ENCODE peak calls at places on chromosome 19, in ten cellular contexts. One of them, this sample, is unnamed.

GRCh38 chr19:40906512-40906911 is 24.5 kb upstream of the CYP2A7 start:
- DNase-seq in GM23338: no peak
- DNase-seq in spleen: no peak
- DNase-seq in H1: no peak
- DNase-seq in Panc1: no peak
- DNase-seq in HCT116: no peak
- DNase-seq in prostate gland: no peak
- DNase-seq in transverse colon: no peak
- DNase-seq in SK-N-SH: no peak
- DNase-seq in vagina: no peak
- DNase-seq in this sample: no peak

GRCh38 chr19:8307965-8308866 is at the start of gene CD320:
- DNase-seq in vagina: no peak
- DNase-seq in Panc1: peak
- DNase-seq in H1: no peak
- DNase-seq in transverse colon: peak
- DNase-seq in prostate gland: peak
- DNase-seq in SK-N-SH: peak
- DNase-seq in spleen: peak
- DNase-seq in GM23338: peak
- DNase-seq in HCT116: peak
- DNase-seq in this sample: peak

GRCh38 chr19:10344780-10345179 is 5.4 kb upstream of the ICAM3 start:
- DNase-seq in transverse colon: no peak
- DNase-seq in Panc1: no peak
- DNase-seq in HCT116: no peak
- DNase-seq in H1: no peak
- DNase-seq in SK-N-SH: no peak
- DNase-seq in prostate gland: no peak
- DNase-seq in spleen: no peak
- DNase-seq in vagina: no peak
- DNase-seq in GM23338: no peak
- DNase-seq in this sample: no peak

GRCh38 chr19:42397315-42398166 is 7.4 kb upstream of the CNFN start:
- DNase-seq in SK-N-SH: no peak
- DNase-seq in HCT116: no peak
- DNase-seq in H1: no peak
- DNase-seq in prostate gland: no peak
- DNase-seq in GM23338: no peak
- DNase-seq in transverse colon: no peak
- DNase-seq in spleen: no peak
- DNase-seq in Panc1: no peak
- DNase-seq in vagina: no peak
- DNase-seq in this sample: no peak

GRCh38 chr19:29277107-29277506 is 64.2 kb upstream of the UQCRFS1 start:
- DNase-seq in Panc1: no peak
- DNase-seq in HCT116: no peak
- DNase-seq in SK-N-SH: no peak
- DNase-seq in transverse colon: peak
- DNase-seq in H1: no peak
- DNase-seq in vagina: no peak
- DNase-seq in prostate gland: no peak
- DNase-seq in GM23338: peak
- DNase-seq in spleen: peak
- DNase-seq in this sample: no peak

GRCh38 chr19:49591731-49592485 is 926 bp downstream of the PRR12 start:
- DNase-seq in H1: no peak
- DNase-seq in spleen: peak
- DNase-seq in vagina: no peak
- DNase-seq in prostate gland: no peak
- DNase-seq in SK-N-SH: peak
- DNase-seq in GM23338: peak
- DNase-seq in Panc1: no peak
- DNase-seq in HCT116: no peak
- DNase-seq in transverse colon: peak
- DNase-seq in this sample: peak

GRCh38 chr19:33462112-33462726 is 59.4 kb downstream of the PEPD start:
- DNase-seq in prostate gland: no peak
- DNase-seq in Panc1: no peak
- DNase-seq in HCT116: no peak
- DNase-seq in H1: no peak
- DNase-seq in spleen: peak
- DNase-seq in SK-N-SH: no peak
- DNase-seq in GM23338: no peak
- DNase-seq in vagina: no peak
- DNase-seq in transverse colon: no peak
- DNase-seq in this sample: peak

GRCh38 chr19:17183271-17183757 is 31.8 kb upstream of the USE1 start:
- DNase-seq in transverse colon: no peak
- DNase-seq in SK-N-SH: no peak
- DNase-seq in H1: no peak
- DNase-seq in GM23338: peak
- DNase-seq in prostate gland: no peak
- DNase-seq in spleen: peak
- DNase-seq in HCT116: no peak
- DNase-seq in vagina: no peak
- DNase-seq in Panc1: no peak
- DNase-seq in this sample: no peak

GRCh38 chr19:11480927-11481776 is at the start of gene ELAVL3:
- DNase-seq in H1: no peak
- DNase-seq in HCT116: no peak
- DNase-seq in GM23338: peak
- DNase-seq in spleen: no peak
- DNase-seq in prostate gland: no peak
- DNase-seq in Panc1: no peak
- DNase-seq in SK-N-SH: peak
- DNase-seq in vagina: no peak
- DNase-seq in transverse colon: no peak
- DNase-seq in this sample: no peak

GRCh38 chr19:35378356-35378755 is 7.5 kb downstream of the GPR42 start:
- DNase-seq in transverse colon: no peak
- DNase-seq in HCT116: no peak
- DNase-seq in GM23338: no peak
- DNase-seq in SK-N-SH: no peak
- DNase-seq in H1: no peak
- DNase-seq in spleen: no peak
- DNase-seq in prostate gland: no peak
- DNase-seq in vagina: no peak
- DNase-seq in Panc1: no peak
- DNase-seq in this sample: no peak

GRCh38 chr19:43782689-43783231 is 2.0 kb upstream of the KCNN4 start:
- DNase-seq in vagina: no peak
- DNase-seq in Panc1: no peak
- DNase-seq in SK-N-SH: no peak
- DNase-seq in prostate gland: no peak
- DNase-seq in H1: no peak
- DNase-seq in HCT116: no peak
- DNase-seq in spleen: peak
- DNase-seq in GM23338: no peak
- DNase-seq in transverse colon: peak
- DNase-seq in this sample: no peak

GRCh38 chr19:43783636-43784035 is 2.9 kb upstream of the KCNN4 start:
- DNase-seq in SK-N-SH: no peak
- DNase-seq in HCT116: no peak
- DNase-seq in vagina: no peak
- DNase-seq in spleen: no peak
- DNase-seq in transverse colon: no peak
- DNase-seq in prostate gland: no peak
- DNase-seq in GM23338: no peak
- DNase-seq in H1: no peak
- DNase-seq in Panc1: no peak
- DNase-seq in this sample: no peak

GRCh38 chr19:43780706-43781525 is at the start of gene KCNN4:
- DNase-seq in spleen: peak
- DNase-seq in transverse colon: peak
- DNase-seq in HCT116: peak
- DNase-seq in prostate gland: no peak
- DNase-seq in Panc1: no peak
- DNase-seq in GM23338: no peak
- DNase-seq in SK-N-SH: no peak
- DNase-seq in H1: no peak
- DNase-seq in vagina: no peak
- DNase-seq in this sample: no peak

GRCh38 chr19:43782311-43782660 is 1.5 kb upstream of the KCNN4 start:
- DNase-seq in vagina: no peak
- DNase-seq in H1: no peak
- DNase-seq in GM23338: no peak
- DNase-seq in prostate gland: no peak
- DNase-seq in Panc1: no peak
- DNase-seq in spleen: no peak
- DNase-seq in HCT116: no peak
- DNase-seq in transverse colon: no peak
- DNase-seq in SK-N-SH: no peak
- DNase-seq in this sample: no peak

GRCh38 chr19:43781630-43782310 is 997 bp upstream of the KCNN4 start:
- DNase-seq in transverse colon: no peak
- DNase-seq in GM23338: no peak
- DNase-seq in SK-N-SH: no peak
- DNase-seq in Panc1: no peak
- DNase-seq in H1: no peak
- DNase-seq in HCT116: no peak
- DNase-seq in vagina: no peak
- DNase-seq in spleen: no peak
- DNase-seq in prostate gland: no peak
- DNase-seq in this sample: no peak
- H3K4me3 ChIP-seq in transverse colon: no peak
- H3K4me3 ChIP-seq in GM23338: no peak
- H3K4me3 ChIP-seq in SK-N-SH: no peak
- H3K4me3 ChIP-seq in Panc1: peak
- H3K4me3 ChIP-seq in H1: no peak
- H3K4me3 ChIP-seq in HCT116: peak
- H3K4me3 ChIP-seq in vagina: no peak
- H3K4me3 ChIP-seq in spleen: no peak
- H3K4me3 ChIP-seq in prostate gland: no peak
- H3K4me3 ChIP-seq in this sample: no peak

DNA sequence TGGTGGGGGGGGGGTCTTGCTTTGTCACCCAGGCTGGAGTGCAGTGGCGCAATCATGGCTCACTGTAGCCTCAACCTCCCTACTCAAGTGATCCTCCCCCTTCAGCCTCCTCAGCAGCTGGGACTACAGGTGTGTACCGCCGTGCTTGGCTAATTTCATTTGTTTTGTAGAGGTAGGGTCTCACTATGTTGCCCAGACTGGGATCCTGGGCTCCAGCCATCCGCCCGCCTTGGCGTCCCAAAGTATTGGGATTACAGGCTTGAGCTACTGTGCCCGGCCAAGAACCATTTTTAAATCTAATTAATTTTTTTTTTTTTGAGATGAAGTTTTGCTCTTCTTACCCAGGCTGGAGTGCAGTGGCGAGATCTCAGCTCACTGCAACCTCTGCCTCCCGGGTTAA is 18.2 kb upstream of the JUND start:
- DNase-seq in SK-N-SH: no peak
- DNase-seq in GM23338: no peak
- DNase-seq in HCT116: no peak
- DNase-seq in spleen: no peak
- DNase-seq in transverse colon: no peak
- DNase-seq in Panc1: no peak
- DNase-seq in vagina: no peak
- DNase-seq in H1: no peak
- DNase-seq in prostate gland: no peak
- DNase-seq in this sample: no peak
- TF ChIP-seq CTCF in SK-N-SH: no peak
- TF ChIP-seq CTCF in GM23338: no peak
- TF ChIP-seq CTCF in HCT116: no peak
- TF ChIP-seq CTCF in spleen: no peak
- TF ChIP-seq CTCF in transverse colon: no peak
- TF ChIP-seq CTCF in Panc1: no peak
- TF ChIP-seq CTCF in vagina: no peak
- TF ChIP-seq CTCF in H1: no peak
- TF ChIP-seq CTCF in prostate gland: no peak
- TF ChIP-seq CTCF in this sample: no peak

DNA sequence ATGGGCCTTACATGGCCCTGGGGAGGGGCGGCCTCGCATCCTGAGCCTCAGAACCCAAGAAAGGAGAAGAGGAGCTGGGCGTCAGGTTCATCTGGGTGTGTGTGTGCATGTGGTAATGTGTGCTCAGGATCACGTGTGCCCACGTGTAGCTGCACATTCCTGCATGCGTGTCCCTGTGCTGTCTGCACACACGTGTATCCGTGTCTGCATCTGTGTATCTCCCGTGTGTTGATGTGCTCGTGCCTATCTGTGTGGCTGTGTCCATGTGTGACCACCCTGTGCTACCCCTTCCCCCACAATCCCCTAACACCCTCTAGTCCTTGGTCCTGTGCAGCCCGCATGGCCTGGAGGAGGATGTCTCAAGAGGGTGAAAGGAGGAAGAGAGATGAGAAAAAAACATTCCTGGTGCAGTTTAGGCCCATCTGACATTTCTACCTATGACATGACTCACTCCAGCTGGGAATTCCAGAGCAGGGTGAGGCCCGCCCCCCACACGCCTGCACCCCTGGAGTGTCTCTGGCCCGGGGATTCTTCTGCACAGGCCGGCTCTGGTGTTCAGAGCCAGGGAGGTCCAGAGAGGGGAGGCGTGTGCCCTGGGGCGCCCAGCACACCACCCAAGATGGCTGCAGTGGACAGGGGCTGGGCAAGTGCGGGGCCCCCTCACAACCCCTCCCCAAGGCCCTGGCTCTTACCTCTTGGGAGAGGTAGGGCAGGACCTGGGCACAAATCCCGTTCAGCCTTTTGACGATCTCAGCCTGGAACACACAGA is 7.1 kb downstream of the TLE5 start:
- DNase-seq in HCT116: no peak
- DNase-seq in Panc1: no peak
- DNase-seq in spleen: no peak
- DNase-seq in prostate gland: peak
- DNase-seq in GM23338: no peak
- DNase-seq in SK-N-SH: no peak
- DNase-seq in transverse colon: no peak
- DNase-seq in vagina: no peak
- DNase-seq in H1: no peak
- DNase-seq in this sample: no peak
- TF ChIP-seq POLR2AphosphoS5 in HCT116: no peak
- TF ChIP-seq POLR2AphosphoS5 in Panc1: no peak
- TF ChIP-seq POLR2AphosphoS5 in spleen: peak
- TF ChIP-seq POLR2AphosphoS5 in prostate gland: peak
- TF ChIP-seq POLR2AphosphoS5 in GM23338: no peak
- TF ChIP-seq POLR2AphosphoS5 in SK-N-SH: no peak
- TF ChIP-seq POLR2AphosphoS5 in transverse colon: no peak
- TF ChIP-seq POLR2AphosphoS5 in vagina: no peak
- TF ChIP-seq POLR2AphosphoS5 in H1: no peak
- TF ChIP-seq POLR2AphosphoS5 in this sample: peak

GRCh38 chr19:14368011-14368513 is 13.2 kb upstream of the ADGRE5 start:
- DNase-seq in Panc1: no peak
- DNase-seq in H1: no peak
- DNase-seq in GM23338: no peak
- DNase-seq in transverse colon: no peak
- DNase-seq in vagina: no peak
- DNase-seq in prostate gland: no peak
- DNase-seq in HCT116: no peak
- DNase-seq in SK-N-SH: no peak
- DNase-seq in spleen: no peak
- DNase-seq in this sample: no peak
- H3K4me3 ChIP-seq in Panc1: no peak
- H3K4me3 ChIP-seq in H1: no peak
- H3K4me3 ChIP-seq in GM23338: no peak
- H3K4me3 ChIP-seq in transverse colon: no peak
- H3K4me3 ChIP-seq in vagina: no peak
- H3K4me3 ChIP-seq in prostate gland: no peak
- H3K4me3 ChIP-seq in HCT116: no peak
- H3K4me3 ChIP-seq in SK-N-SH: no peak
- H3K4me3 ChIP-seq in spleen: no peak
- H3K4me3 ChIP-seq in this sample: no peak

This sample was measured in breast epithelium.